ENCODE peak calls at places on chromosomes 13 and 19, in seven cellular contexts. K is IMR-90, Y is neuronal stem cell, F is H9, V is mesendoderm, Q is trophoblast cell, A is mesenchymal stem cell. M is an unnamed sample.

GRCh38 chr13:100588350-100589177 is at the start of gene GGACT:
- DNase-seq in Q (peak; percentile 74), Y (peak; percentile 39), A (peak; percentile 60), V (peak; percentile 78), F (peak; percentile 83), K (peak; percentile 37), M (peak; percentile 43)

GRCh38 chr13:113618455-113618854 is 33.9 kb downstream of the TFDP1 start:
- DNase-seq in F (no peak), V (no peak), A (no peak), K (no peak), Y (no peak), Q (no peak), M (no peak)

GRCh38 chr13:76644906-76645305 is 241.3 kb downstream of the KCTD12 start:
- DNase-seq in K (no peak), Q (no peak), Y (no peak), F (no peak), A (no peak), V (no peak), M (no peak)

GRCh38 chr13:50370303-50370950 is 355.2 kb downstream of the KCNRG start:
- DNase-seq in Y (no peak), V (no peak), Q (no peak), K (no peak), A (no peak), F (no peak), M (no peak)

GRCh38 chr13:93309886-93310520 is 83.4 kb downstream of the GPC6 start:
- DNase-seq in A (peak; percentile 96), V (peak; percentile 85), F (no peak), Q (peak; percentile 11), K (peak; percentile 51), Y (peak; percentile 45), M (no peak)

GRCh38 chr13:79772811-79773210 is 291.9 kb downstream of the NDFIP2 start:
- DNase-seq in K (no peak), Q (no peak), V (no peak), Y (no peak), F (no peak), A (no peak), M (no peak)

GRCh38 chr13:79246575-79246949 is 159.5 kb downstream of the RBM26 start:
- DNase-seq in K (no peak), A (no peak), Y (no peak), V (no peak), F (no peak), Q (no peak), M (no peak)

GRCh38 chr13:28136916-28137315 is 1.4 kb upstream of the PAN3 start:
- DNase-seq in F (no peak), V (no peak), K (no peak), Q (no peak), Y (no peak), A (peak; percentile 12), M (no peak)

GRCh38 chr19:33134571-33135041 is 2.7 kb downstream of the WDR88 start:
- DNase-seq in A (no peak), K (no peak), Y (no peak), V (peak; percentile 41), Q (no peak), F (peak; percentile 63), M (peak; percentile 56)

GRCh38 chr19:51341976-51342580 is at the start of gene VSIG10L:
- DNase-seq in F (no peak), A (no peak), Q (peak; percentile 9), K (no peak), V (peak; percentile 18), Y (no peak), M (no peak)

GRCh38 chr13:77979721-77980377 is 61.2 kb upstream of the EDNRB start:
- DNase-seq in Q (no peak), V (peak; percentile 13), F (no peak), K (no peak), Y (no peak), A (no peak), M (no peak)

GRCh38 chr19:17627161-17627560 is 61.0 kb downstream of the UNC13A start:
- DNase-seq in F (no peak), Y (no peak), Q (no peak), V (no peak), K (no peak), A (no peak), M (no peak)

GRCh38 chr19:3162418-3163229 is 15.9 kb upstream of the S1PR4 start:
- DNase-seq in Q (peak; percentile 26), A (peak; percentile 32), F (no peak), K (no peak), V (peak; percentile 51), Y (no peak), M (no peak)

GRCh38 chr13:59269476-59269875 is 894.3 kb downstream of the DIAPH3 start:
- DNase-seq in V (peak; percentile 30), K (peak; percentile 72), Y (no peak), Q (peak; percentile 95), A (peak; percentile 93), F (no peak), M (no peak)

GRCh38 chr19:32831611-32832010 is 38.0 kb downstream of the SLC7A9 start:
- DNase-seq in K (no peak), Y (no peak), V (no peak), A (no peak), F (no peak), Q (no peak), M (no peak)

GRCh38 chr13:76025392-76025791 is 389.3 kb downstream of the LMO7 start:
- DNase-seq in Y (no peak), Q (no peak), V (no peak), A (no peak), F (no peak), K (no peak), M (no peak)

GRCh38 chr19:37362733-37363132 is 8.2 kb upstream of the ZNF527 start:
- DNase-seq in A (no peak), Y (no peak), K (no peak), Q (peak; percentile 52), F (peak; percentile 79), V (peak; percentile 76), M (peak; percentile 66)

GRCh38 chr13:59043016-59043415 is 1120.7 kb downstream of the DIAPH3 start:
- DNase-seq in Q (no peak), F (no peak), V (no peak), K (no peak), Y (no peak), A (no peak), M (no peak)

GRCh38 chr19:52786078-52786463 is 520 bp downstream of the ZNF600 start:
- DNase-seq in Y (no peak), F (no peak), K (no peak), V (no peak), A (no peak), Q (peak; percentile 46), M (no peak)

GRCh38 chr13:106649495-106649894 is 81.6 kb upstream of the ARGLU1 start:
- DNase-seq in K (peak; percentile 22), Y (no peak), Q (no peak), F (no peak), A (no peak), V (no peak), M (no peak)

GRCh38 chr19:4456566-4456842 is 1.1 kb downstream of the UBXN6 start:
- DNase-seq in A (peak; percentile 88), Y (no peak), K (peak; percentile 75), V (peak; percentile 62), F (peak; percentile 51), Q (peak; percentile 45), M (no peak)

DNA sequence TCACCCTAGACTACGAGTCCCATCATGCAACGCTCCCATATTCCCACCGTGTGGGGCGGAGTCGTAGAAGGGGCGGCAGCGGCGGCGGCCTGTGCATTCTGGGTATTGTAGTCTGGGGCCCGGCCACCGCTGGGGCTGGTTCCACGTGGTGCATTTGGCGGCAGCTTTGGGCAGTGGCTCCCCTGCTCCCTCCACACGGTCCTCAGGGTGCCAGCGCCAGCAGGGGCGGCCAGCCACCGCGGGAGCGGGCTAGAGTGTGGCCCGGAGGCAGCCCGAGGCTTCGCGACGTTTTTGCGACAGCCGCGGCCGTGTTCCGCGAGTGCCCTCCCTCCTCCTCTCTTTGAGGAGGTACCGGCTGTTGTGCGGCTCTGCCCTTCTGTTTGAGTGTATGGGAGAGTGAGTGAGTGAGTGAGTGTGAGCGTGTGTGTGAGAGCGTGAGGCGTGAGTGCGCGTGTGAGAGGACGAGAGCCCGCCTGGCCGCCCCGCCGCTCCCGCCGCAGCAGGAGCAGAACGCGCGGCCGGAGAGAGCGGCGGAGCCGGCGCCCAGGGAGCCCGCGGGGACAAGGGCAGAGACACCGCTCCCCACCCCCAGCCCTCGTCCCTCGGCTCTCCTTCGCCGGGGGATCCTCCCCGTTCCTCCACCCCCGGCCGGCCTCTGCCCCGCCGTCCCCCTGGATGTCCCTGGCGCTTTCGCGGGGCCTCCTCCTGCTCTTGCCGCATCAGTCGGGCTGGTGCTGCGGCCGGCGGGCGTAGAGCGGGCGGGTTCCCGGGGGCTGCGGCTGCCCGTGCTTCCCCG is at the start of gene CDK8:
- DNase-seq in V (peak; percentile 97), K (peak; percentile 87), Y (peak; percentile 92), F (peak; percentile 89), A (peak; percentile 96), Q (peak; percentile 92), M (peak; percentile 91)
- H2AK5ac ChIP-seq in V (no peak within 1 kb of the TSS), K (no peak within 1 kb of the TSS), Y (no peak within 1 kb of the TSS), F (no peak within 1 kb of the TSS), A (no peak within 1 kb of the TSS), Q (peak within 1 kb of the TSS; percentile 40), M (no peak within 1 kb of the TSS)

GRCh38 chr13:53250272-53250875 is 221.8 kb downstream of the OLFM4 start:
- DNase-seq in Q (peak; percentile 90), F (no peak), Y (peak; percentile 80), V (peak; percentile 85), K (peak; percentile 72), A (peak; percentile 67), M (no peak)

GRCh38 chr13:53249236-53249635 is 220.6 kb downstream of the OLFM4 start:
- DNase-seq in A (no peak), Y (no peak), Q (no peak), F (no peak), K (no peak), V (no peak), M (no peak)

GRCh38 chr13:53250977-53251376 is 222.4 kb downstream of the OLFM4 start:
- DNase-seq in Y (no peak), K (no peak), V (no peak), F (no peak), Q (no peak), A (no peak), M (no peak)

GRCh38 chr13:53255795-53256194 is 227.2 kb downstream of the OLFM4 start:
- DNase-seq in Q (no peak), V (no peak), A (no peak), Y (no peak), F (no peak), K (no peak), M (no peak)

GRCh38 chr13:53254495-53254894 is 225.9 kb downstream of the OLFM4 start:
- DNase-seq in V (peak; percentile 31), A (no peak), Y (no peak), Q (peak; percentile 31), F (peak; percentile 34), K (no peak), M (no peak)
- H2AK5ac ChIP-seq in V (no peak overlapping the region), A (no peak overlapping the region), Y (no peak overlapping the region), Q (no peak overlapping the region), F (no peak overlapping the region), K (no peak overlapping the region), M (no peak overlapping the region)

GRCh38 chr13:94515911-94516310 is 36.4 kb upstream of the DCT start:
- DNase-seq in Q (no peak), Y (no peak), A (no peak), V (no peak), K (no peak), F (no peak), M (no peak)
- H2AK5ac ChIP-seq in Q (no peak overlapping the region), Y (no peak overlapping the region), A (no peak overlapping the region), V (no peak overlapping the region), K (no peak overlapping the region), F (no peak overlapping the region), M (no peak overlapping the region)

DNA sequence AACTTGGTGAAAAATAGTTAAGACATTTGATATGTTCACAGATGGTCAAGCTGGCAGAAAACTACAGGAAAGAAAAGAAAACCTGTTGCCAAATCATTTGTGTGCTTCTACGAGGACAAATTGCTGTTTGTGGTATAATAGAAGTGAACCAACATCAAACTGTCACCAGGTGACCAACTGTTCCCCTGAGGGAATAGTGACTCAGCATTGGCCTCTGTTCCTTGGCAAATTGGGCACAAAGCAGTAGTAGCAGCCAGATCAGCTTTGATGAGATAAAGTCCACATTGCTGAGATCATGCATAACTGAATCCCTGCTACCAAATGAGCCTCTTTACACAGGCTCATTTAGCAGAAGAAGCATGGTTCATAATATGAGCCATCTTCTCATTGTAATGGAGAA is 103.5 kb downstream of the POSTN start:
- DNase-seq in K (peak; percentile 10), F (no peak), V (no peak), A (no peak), Y (no peak), Q (no peak), M (no peak)
- H2AK5ac ChIP-seq in K (no peak overlapping the region), F (no peak overlapping the region), V (no peak overlapping the region), A (no peak overlapping the region), Y (no peak overlapping the region), Q (no peak overlapping the region), M (no peak overlapping the region)